ENCODE peak calls at places on chromosomes 2 and 18, in five cellular contexts. N is activated CD4-positive, alpha-beta T cell treated with anti-CD3 and anti-CD28 coated beads for 1 hour; Z is stimulated activated naive CD8-positive, alpha-beta T cell treated with anti-CD3 and anti-CD28 coated beads, Interleukin-15, Interleukin-2, amounts not matched to agents 100 U/mL and 50 U/mL, for 24 hours; D is SK-N-MC; H is KG1. R is an unnamed sample.

GRCh38 chr18:7805880-7806279 is 238.8 kb downstream of the PTPRM start:
- DNase-seq in N (no peak), Z (no peak), D (no peak), H (no peak), R (no peak)

GRCh38 chr2:28419003-28419704 is 26.5 kb downstream of the FOSL2 start:
- DNase-seq in N (no peak), Z (no peak), D (no peak), H (no peak), R (no peak)

GRCh38 chr2:41944218-41944880 is 103.5 kb upstream of the PKDCC start:
- DNase-seq in N (no peak), Z (no peak), D (no peak), H (no peak), R (no peak)

GRCh38 chr2:232532406-232532805 is 6.4 kb downstream of the CHRND start:
- DNase-seq in N (no peak), Z (no peak), D (no peak), H (no peak), R (peak; percentile 65)

GRCh38 chr2:118988706-118989105 is 46.7 kb downstream of the MARCO start:
- DNase-seq in N (no peak), Z (no peak), D (no peak), H (no peak), R (no peak)

GRCh38 chr2:17300141-17300540 is 218.1 kb downstream of the RAD51AP2 start:
- DNase-seq in N (no peak), Z (no peak), D (no peak), H (no peak), R (no peak)

GRCh38 chr18:36889316-36889715 is 60.4 kb downstream of the KIAA1328 start:
- DNase-seq in N (no peak), Z (no peak), D (no peak), H (no peak), R (no peak)

GRCh38 chr2:199764273-199764800 is 86.7 kb downstream of the FTCDNL1 start:
- DNase-seq in N (no peak), Z (no peak), D (no peak), H (no peak), R (no peak)

GRCh38 chr18:34710430-34711386 is 610 bp downstream of the DTNA start:
- DNase-seq in N (no peak), Z (no peak), D (no peak), H (no peak), R (no peak)

GRCh38 chr2:64274399-64275173 is 130.4 kb upstream of the PELI1 start:
- DNase-seq in N (no peak), Z (no peak), D (no peak), H (no peak), R (no peak)

GRCh38 chr2:96097951-96098823 is 18.2 kb downstream of the ADRA2B start:
- DNase-seq in N (peak; percentile 5), Z (no peak), D (no peak), H (no peak), R (peak; percentile 20)

GRCh38 chr2:68726608-68727367 is 7.8 kb upstream of the ARHGAP25 start:
- DNase-seq in N (peak; percentile 67), Z (peak; percentile 80), D (no peak), H (peak; percentile 78), R (peak; percentile 29)

GRCh38 chr2:101852824-101853223 is 138.9 kb upstream of the IL1R2 start:
- DNase-seq in N (no peak), Z (no peak), D (no peak), H (no peak), R (no peak)

GRCh38 chr2:11829947-11830707 is 83.7 kb downstream of the LPIN1 start:
- DNase-seq in N (peak; percentile 15), Z (peak; percentile 51), D (peak; percentile 98), H (peak; percentile 73), R (peak; percentile 62)

GRCh38 chr2:194745532-194746146 is 911.4 kb upstream of the SLC39A10 start:
- DNase-seq in N (no peak), Z (no peak), D (no peak), H (no peak), R (no peak)

GRCh38 chr2:68454719-68455118 is 12.4 kb downstream of the FBXO48 start:
- DNase-seq in N (no peak), Z (no peak), D (no peak), H (no peak), R (no peak)

GRCh38 chr2:41194235-41194634 is 742.3 kb upstream of the SLC8A1 start:
- DNase-seq in N (no peak), Z (no peak), D (no peak), H (no peak), R (peak; percentile 24)

GRCh38 chr2:238883315-238884004 is 35.6 kb downstream of the TWIST2 start:
- DNase-seq in N (no peak), Z (no peak), D (no peak), H (no peak), R (no peak)

GRCh38 chr2:99652862-99653261 is 163.0 kb upstream of the REV1 start:
- DNase-seq in N (no peak), Z (no peak), D (no peak), H (no peak), R (no peak)

GRCh38 chr2:230879271-230879882 is 14.6 kb downstream of the ITM2C start:
- DNase-seq in N (no peak), Z (no peak), D (no peak), H (no peak), R (no peak)

GRCh38 chr2:79432731-79433146 is 80.1 kb upstream of the CTNNA2 start:
- DNase-seq in N (no peak), Z (no peak), D (no peak), H (no peak), R (no peak)

GRCh38 chr2:113174369-113174735 is 581 bp downstream of the PSD4 start:
- DNase-seq in N (no peak), Z (peak; percentile 48), D (no peak), H (no peak), R (no peak)

GRCh38 chr2:237627463-237628321 is at the start of gene LRRFIP1:
- DNase-seq in N (no peak), Z (peak; percentile 27), D (no peak), H (no peak), R (peak; percentile 80)

GRCh38 chr18:12408247-12408869 is 629 bp downstream of the PRELID3A start:
- DNase-seq in N (no peak), Z (peak; percentile 27), D (no peak), H (no peak), R (no peak)

GRCh38 chr2:67476808-67477790 is 80.0 kb downstream of the ETAA1 start:
- DNase-seq in N (no peak), Z (no peak), D (peak; percentile 78), H (no peak), R (peak; percentile 30)

GRCh38 chr2:70371753-70372152 is 69.9 kb upstream of the FAM136A start:
- DNase-seq in N (no peak), Z (no peak), D (peak; percentile 26), H (no peak), R (no peak)

GRCh38 chr2:88690591-88691338 is 708 bp upstream of the RPIA start:
- DNase-seq in N (peak; percentile 28), Z (peak; percentile 56), D (no peak), H (no peak), R (peak; percentile 43)

GRCh38 chr2:210225461-210225798 is 183 bp upstream of the ACADL start:
- DNase-seq in N (no peak), Z (no peak), D (no peak), H (no peak), R (no peak)

GRCh38 chr2:174343343-174343637 is 8.5 kb downstream of the SP9 start:
- DNase-seq in N (no peak), Z (no peak), D (no peak), H (no peak), R (no peak)

GRCh38 chr2:85768713-85769112 is 14.9 kb downstream of the ATOH8 start:
- DNase-seq in N (no peak), Z (no peak), D (no peak), H (no peak), R (peak; percentile 88)